ENCODE peak calls at places on chromosomes 4 and X, in ten cellular contexts. One of them, this sample, is unnamed.

GRCh38 chr4:25160714-25161598 is 707 bp upstream of the SEPSECS start:
- DNase-seq in stimulated activated CD4-positive, alpha-beta T cell treated with anti-CD3 and anti-CD28 coated beads, Interleukin-4, amount 100 ng/mL, for 4 hours: no peak
- DNase-seq in CD4-positive, alpha-beta memory T cell: no peak
- DNase-seq in transverse colon: no peak
- DNase-seq in BJ: no peak
- DNase-seq in AG09309: no peak
- DNase-seq in GM20000: no peak
- DNase-seq in cardiac fibroblast: no peak
- DNase-seq in lung: no peak
- DNase-seq in neural crest cell: no peak
- DNase-seq in this sample: no peak

GRCh38 chr4:77002321-77002720 is 52.8 kb downstream of the SEPTIN11 start:
- DNase-seq in lung: no peak
- DNase-seq in cardiac fibroblast: peak; percentile 54
- DNase-seq in transverse colon: no peak
- DNase-seq in neural crest cell: no peak
- DNase-seq in AG09309: no peak
- DNase-seq in BJ: no peak
- DNase-seq in GM20000: no peak
- DNase-seq in CD4-positive, alpha-beta memory T cell: no peak
- DNase-seq in stimulated activated CD4-positive, alpha-beta T cell treated with anti-CD3 and anti-CD28 coated beads, Interleukin-4, amount 100 ng/mL, for 4 hours: no peak
- DNase-seq in this sample: no peak

GRCh38 chrX:17247144-17247543 is 127.9 kb upstream of the NHS start:
- DNase-seq in BJ: no peak
- DNase-seq in stimulated activated CD4-positive, alpha-beta T cell treated with anti-CD3 and anti-CD28 coated beads, Interleukin-4, amount 100 ng/mL, for 4 hours: no peak
- DNase-seq in CD4-positive, alpha-beta memory T cell: no peak
- DNase-seq in neural crest cell: no peak
- DNase-seq in transverse colon: no peak
- DNase-seq in cardiac fibroblast: no peak
- DNase-seq in AG09309: no peak
- DNase-seq in lung: no peak
- DNase-seq in GM20000: no peak
- DNase-seq in this sample: no peak

GRCh38 chr4:152776352-152776751 is 3.2 kb downstream of the TIGD4 start:
- DNase-seq in BJ: no peak
- DNase-seq in CD4-positive, alpha-beta memory T cell: no peak
- DNase-seq in AG09309: no peak
- DNase-seq in GM20000: no peak
- DNase-seq in lung: no peak
- DNase-seq in neural crest cell: no peak
- DNase-seq in cardiac fibroblast: peak; percentile 31
- DNase-seq in transverse colon: no peak
- DNase-seq in stimulated activated CD4-positive, alpha-beta T cell treated with anti-CD3 and anti-CD28 coated beads, Interleukin-4, amount 100 ng/mL, for 4 hours: no peak
- DNase-seq in this sample: no peak

GRCh38 chrX:133609151-133609550 is 193.9 kb upstream of the GPC4 start:
- DNase-seq in AG09309: no peak
- DNase-seq in cardiac fibroblast: no peak
- DNase-seq in neural crest cell: no peak
- DNase-seq in GM20000: no peak
- DNase-seq in transverse colon: no peak
- DNase-seq in BJ: no peak
- DNase-seq in stimulated activated CD4-positive, alpha-beta T cell treated with anti-CD3 and anti-CD28 coated beads, Interleukin-4, amount 100 ng/mL, for 4 hours: no peak
- DNase-seq in lung: no peak
- DNase-seq in CD4-positive, alpha-beta memory T cell: no peak
- DNase-seq in this sample: no peak

GRCh38 chr4:33104190-33104773 is 2384.1 kb downstream of the PCDH7 start:
- DNase-seq in stimulated activated CD4-positive, alpha-beta T cell treated with anti-CD3 and anti-CD28 coated beads, Interleukin-4, amount 100 ng/mL, for 4 hours: no peak
- DNase-seq in cardiac fibroblast: no peak
- DNase-seq in BJ: no peak
- DNase-seq in neural crest cell: no peak
- DNase-seq in transverse colon: no peak
- DNase-seq in CD4-positive, alpha-beta memory T cell: no peak
- DNase-seq in AG09309: no peak
- DNase-seq in lung: no peak
- DNase-seq in GM20000: peak; percentile 5
- DNase-seq in this sample: no peak

GRCh38 chrX:109732319-109732779 is 708 bp downstream of the ACSL4 start:
- DNase-seq in neural crest cell: no peak
- DNase-seq in transverse colon: no peak
- DNase-seq in lung: no peak
- DNase-seq in CD4-positive, alpha-beta memory T cell: no peak
- DNase-seq in BJ: no peak
- DNase-seq in AG09309: no peak
- DNase-seq in GM20000: no peak
- DNase-seq in stimulated activated CD4-positive, alpha-beta T cell treated with anti-CD3 and anti-CD28 coated beads, Interleukin-4, amount 100 ng/mL, for 4 hours: peak; percentile 4
- DNase-seq in cardiac fibroblast: peak; percentile 53
- DNase-seq in this sample: peak; percentile 30

GRCh38 chr4:24105183-24106039 is 215.6 kb upstream of the PPARGC1A start:
- DNase-seq in AG09309: peak; percentile 80
- DNase-seq in GM20000: no peak
- DNase-seq in neural crest cell: no peak
- DNase-seq in CD4-positive, alpha-beta memory T cell: no peak
- DNase-seq in lung: no peak
- DNase-seq in cardiac fibroblast: peak; percentile 94
- DNase-seq in stimulated activated CD4-positive, alpha-beta T cell treated with anti-CD3 and anti-CD28 coated beads, Interleukin-4, amount 100 ng/mL, for 4 hours: no peak
- DNase-seq in BJ: peak; percentile 78
- DNase-seq in transverse colon: no peak
- DNase-seq in this sample: no peak

GRCh38 chr4:183241322-183241640 is 78.8 kb downstream of the CLDN22 start:
- DNase-seq in AG09309: no peak
- DNase-seq in lung: no peak
- DNase-seq in transverse colon: no peak
- DNase-seq in stimulated activated CD4-positive, alpha-beta T cell treated with anti-CD3 and anti-CD28 coated beads, Interleukin-4, amount 100 ng/mL, for 4 hours: no peak
- DNase-seq in CD4-positive, alpha-beta memory T cell: no peak
- DNase-seq in neural crest cell: no peak
- DNase-seq in cardiac fibroblast: peak; percentile 78
- DNase-seq in BJ: no peak
- DNase-seq in GM20000: no peak
- DNase-seq in this sample: no peak

GRCh38 chr4:48445704-48446103 is 37.4 kb upstream of the SLC10A4 start:
- DNase-seq in CD4-positive, alpha-beta memory T cell: peak; percentile 6
- DNase-seq in BJ: no peak
- DNase-seq in transverse colon: no peak
- DNase-seq in GM20000: no peak
- DNase-seq in neural crest cell: no peak
- DNase-seq in lung: no peak
- DNase-seq in stimulated activated CD4-positive, alpha-beta T cell treated with anti-CD3 and anti-CD28 coated beads, Interleukin-4, amount 100 ng/mL, for 4 hours: no peak
- DNase-seq in cardiac fibroblast: peak; percentile 27
- DNase-seq in AG09309: no peak
- DNase-seq in this sample: no peak

GRCh38 chrX:57977992-57978391 is 67.7 kb upstream of the ZXDA start:
- DNase-seq in BJ: no peak
- DNase-seq in lung: no peak
- DNase-seq in transverse colon: no peak
- DNase-seq in GM20000: no peak
- DNase-seq in cardiac fibroblast: no peak
- DNase-seq in stimulated activated CD4-positive, alpha-beta T cell treated with anti-CD3 and anti-CD28 coated beads, Interleukin-4, amount 100 ng/mL, for 4 hours: no peak
- DNase-seq in AG09309: no peak
- DNase-seq in CD4-positive, alpha-beta memory T cell: no peak
- DNase-seq in neural crest cell: no peak
- DNase-seq in this sample: no peak

GRCh38 chr4:87555751-87556619 is 26.8 kb upstream of the SPARCL1 start:
- DNase-seq in neural crest cell: no peak
- DNase-seq in CD4-positive, alpha-beta memory T cell: no peak
- DNase-seq in GM20000: no peak
- DNase-seq in cardiac fibroblast: peak; percentile 83
- DNase-seq in AG09309: peak; percentile 61
- DNase-seq in stimulated activated CD4-positive, alpha-beta T cell treated with anti-CD3 and anti-CD28 coated beads, Interleukin-4, amount 100 ng/mL, for 4 hours: no peak
- DNase-seq in transverse colon: no peak
- DNase-seq in BJ: peak; percentile 29
- DNase-seq in lung: no peak
- DNase-seq in this sample: no peak

GRCh38 chrX:22296871-22297270 is 24.2 kb downstream of the CBLL2 start:
- DNase-seq in cardiac fibroblast: no peak
- DNase-seq in stimulated activated CD4-positive, alpha-beta T cell treated with anti-CD3 and anti-CD28 coated beads, Interleukin-4, amount 100 ng/mL, for 4 hours: no peak
- DNase-seq in transverse colon: no peak
- DNase-seq in lung: no peak
- DNase-seq in GM20000: no peak
- DNase-seq in BJ: peak; percentile 6
- DNase-seq in neural crest cell: no peak
- DNase-seq in AG09309: no peak
- DNase-seq in CD4-positive, alpha-beta memory T cell: no peak
- DNase-seq in this sample: no peak

GRCh38 chr4:3075652-3075981 is 1.1 kb downstream of the HTT start:
- DNase-seq in transverse colon: no peak
- DNase-seq in cardiac fibroblast: no peak
- DNase-seq in AG09309: no peak
- DNase-seq in GM20000: no peak
- DNase-seq in BJ: no peak
- DNase-seq in stimulated activated CD4-positive, alpha-beta T cell treated with anti-CD3 and anti-CD28 coated beads, Interleukin-4, amount 100 ng/mL, for 4 hours: no peak
- DNase-seq in neural crest cell: no peak
- DNase-seq in lung: no peak
- DNase-seq in CD4-positive, alpha-beta memory T cell: no peak
- DNase-seq in this sample: no peak

GRCh38 chr4:8385106-8385505 is 55.4 kb downstream of the ACOX3 start:
- DNase-seq in neural crest cell: no peak
- DNase-seq in lung: no peak
- DNase-seq in AG09309: no peak
- DNase-seq in CD4-positive, alpha-beta memory T cell: no peak
- DNase-seq in cardiac fibroblast: no peak
- DNase-seq in stimulated activated CD4-positive, alpha-beta T cell treated with anti-CD3 and anti-CD28 coated beads, Interleukin-4, amount 100 ng/mL, for 4 hours: no peak
- DNase-seq in GM20000: no peak
- DNase-seq in transverse colon: no peak
- DNase-seq in BJ: no peak
- DNase-seq in this sample: no peak

GRCh38 chr4:95363966-95364365 is 184.8 kb downstream of the UNC5C start:
- DNase-seq in transverse colon: no peak
- DNase-seq in AG09309: no peak
- DNase-seq in BJ: no peak
- DNase-seq in cardiac fibroblast: peak; percentile 31
- DNase-seq in neural crest cell: no peak
- DNase-seq in lung: no peak
- DNase-seq in stimulated activated CD4-positive, alpha-beta T cell treated with anti-CD3 and anti-CD28 coated beads, Interleukin-4, amount 100 ng/mL, for 4 hours: no peak
- DNase-seq in CD4-positive, alpha-beta memory T cell: no peak
- DNase-seq in GM20000: no peak
- DNase-seq in this sample: no peak

GRCh38 chr4:7266525-7267292 is 74.4 kb downstream of the SORCS2 start:
- DNase-seq in GM20000: no peak
- DNase-seq in transverse colon: no peak
- DNase-seq in AG09309: peak; percentile 74
- DNase-seq in neural crest cell: no peak
- DNase-seq in CD4-positive, alpha-beta memory T cell: no peak
- DNase-seq in stimulated activated CD4-positive, alpha-beta T cell treated with anti-CD3 and anti-CD28 coated beads, Interleukin-4, amount 100 ng/mL, for 4 hours: no peak
- DNase-seq in cardiac fibroblast: peak; percentile 60
- DNase-seq in BJ: peak; percentile 41
- DNase-seq in lung: no peak
- DNase-seq in this sample: no peak

GRCh38 chr4:6561173-6561516 is 13.8 kb upstream of the MAN2B2 start:
- DNase-seq in stimulated activated CD4-positive, alpha-beta T cell treated with anti-CD3 and anti-CD28 coated beads, Interleukin-4, amount 100 ng/mL, for 4 hours: no peak
- DNase-seq in neural crest cell: no peak
- DNase-seq in cardiac fibroblast: no peak
- DNase-seq in GM20000: no peak
- DNase-seq in transverse colon: no peak
- DNase-seq in lung: no peak
- DNase-seq in CD4-positive, alpha-beta memory T cell: no peak
- DNase-seq in AG09309: no peak
- DNase-seq in BJ: no peak
- DNase-seq in this sample: no peak